ENCODE peak calls at places on chromosomes 1 and 21, in four cellular contexts. L is A549, Q is right lobe of liver, D is nephron progenitor cell. B is an unnamed sample.

GRCh38 chr21:33947451-33948095 is 32.0 kb upstream of the ATP5PO start:
- DNase-seq in L (peak; percentile 91), Q (no peak), D (peak; percentile 32), B (peak; percentile 98)

GRCh38 chr1:227777156-227777555 is 38.3 kb upstream of the PRSS38 start:
- DNase-seq in L (no peak), Q (no peak), D (no peak), B (no peak)

GRCh38 chr1:21534674-21535378 is 25.6 kb downstream of the ALPL start:
- DNase-seq in L (peak; percentile 60), Q (no peak), D (peak; percentile 41), B (peak; percentile 68)

GRCh38 chr1:181119076-181119989 is 30.8 kb downstream of the IER5 start:
- DNase-seq in L (no peak), Q (no peak), D (no peak), B (peak; percentile 47)

GRCh38 chr1:10835423-10836421 is 39.3 kb upstream of the CASZ1 start:
- DNase-seq in L (no peak), Q (no peak), D (peak; percentile 91), B (peak; percentile 13)

GRCh38 chr21:22791986-22792560 is 1793.9 kb downstream of the NCAM2 start:
- DNase-seq in L (peak; percentile 0), Q (no peak), D (peak; percentile 28), B (peak; percentile 45)

GRCh38 chr1:167720965-167721616 is 691 bp upstream of the MPZL1 start:
- DNase-seq in L (peak; percentile 60), Q (peak; percentile 60), D (no peak), B (peak; percentile 70)

GRCh38 chr1:156505679-156506298 is 5.2 kb upstream of the MEF2D start:
- DNase-seq in L (no peak), Q (no peak), D (no peak), B (no peak)

GRCh38 chr1:99590578-99591209 is 55.2 kb upstream of the PALMD start:
- DNase-seq in L (no peak), Q (peak; percentile 40), D (no peak), B (peak; percentile 62)

GRCh38 chr21:15283138-15283537 is 218.3 kb upstream of the NRIP1 start:
- DNase-seq in L (no peak), Q (no peak), D (no peak), B (no peak)

GRCh38 chr1:78565393-78565792 is 54.9 kb upstream of the IFI44L start:
- DNase-seq in L (no peak), Q (no peak), D (no peak), B (no peak)

GRCh38 chr1:197314672-197315071 is 46.6 kb downstream of the CRB1 start:
- DNase-seq in L (no peak), Q (no peak), D (no peak), B (no peak)

GRCh38 chr1:86708923-86709322 is 4.5 kb downstream of the SH3GLB1 start:
- DNase-seq in L (no peak), Q (no peak), D (no peak), B (peak; percentile 43)

GRCh38 chr1:203197625-203198024 is 11.1 kb upstream of the CHI3L1 start:
- DNase-seq in L (no peak), Q (no peak), D (no peak), B (peak; percentile 86)

GRCh38 chr21:42309753-42310213 is 5.4 kb downstream of the TFF3 start:
- DNase-seq in L (peak; percentile 33), Q (peak; percentile 60), D (peak; percentile 90), B (peak; percentile 8)

GRCh38 chr1:6209661-6210605 is 4.0 kb downstream of the RNF207 start:
- DNase-seq in L (no peak), Q (no peak), D (no peak), B (no peak)

GRCh38 chr1:57421366-57421765 is 2.5 kb downstream of the DAB1 start:
- DNase-seq in L (no peak), Q (no peak), D (no peak), B (no peak)

GRCh38 chr1:4425892-4426291 is 228.5 kb upstream of the AJAP1 start:
- DNase-seq in L (peak; percentile 6), Q (no peak), D (peak; percentile 59), B (no peak)

DNA sequence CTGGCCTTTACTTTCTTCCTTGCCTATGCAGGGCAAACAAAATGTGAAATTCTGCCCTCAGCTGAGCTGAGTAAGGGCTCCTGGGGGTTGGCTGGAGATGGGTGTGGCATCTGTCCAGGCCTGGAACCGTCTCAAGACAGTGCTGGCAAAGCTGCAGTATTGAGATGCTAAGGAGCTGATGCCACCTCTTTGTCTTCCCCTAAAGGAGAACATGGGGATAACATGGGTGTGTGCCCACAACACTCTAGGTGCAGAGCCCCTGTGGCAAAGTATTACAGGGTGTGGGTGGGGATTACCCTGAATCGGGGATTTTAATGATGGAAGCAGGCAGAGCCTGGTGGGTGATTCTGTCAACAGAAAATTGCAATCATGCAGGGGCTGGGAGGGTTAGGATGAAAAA is 2.5 kb upstream of the ST3GAL3 start:
- DNase-seq in L (no peak), Q (no peak), D (no peak), B (no peak)
- TF ChIP-seq CTCF in L (no peak), Q (no peak), D (no peak), B (no peak)

DNA sequence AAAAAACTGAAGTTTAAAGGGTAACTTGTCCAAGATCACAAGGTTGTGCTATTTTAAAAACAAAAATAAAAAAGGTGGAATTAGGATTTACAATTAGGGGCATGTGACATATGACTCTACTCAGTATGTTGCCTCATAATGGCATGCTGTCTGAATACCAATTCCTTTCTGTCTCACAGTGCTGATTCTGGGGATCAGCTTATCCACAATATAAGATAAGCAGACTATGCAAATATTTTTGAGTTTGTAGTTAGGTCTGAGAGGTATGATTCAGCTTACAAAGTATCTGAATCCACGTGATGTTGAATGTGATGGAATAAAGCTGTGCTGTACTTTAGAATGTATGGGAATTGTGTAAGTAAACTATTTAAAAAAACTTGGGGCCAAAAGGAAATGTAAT is 216.6 kb downstream of the HHIPL2 start:
- DNase-seq in L (no peak), Q (no peak), D (no peak), B (peak; percentile 88)
- TF ChIP-seq CTCF in L (no peak), Q (no peak), D (no peak), B (no peak)

GRCh38 chr1:172671591-172671990 is 12.7 kb downstream of the FASLG start:
- DNase-seq in L (no peak), Q (no peak), D (no peak), B (peak; percentile 45)

GRCh38 chr1:172668097-172668496 is 9.2 kb downstream of the FASLG start:
- DNase-seq in L (no peak), Q (no peak), D (no peak), B (no peak)

GRCh38 chr1:172670791-172671190 is 11.9 kb downstream of the FASLG start:
- DNase-seq in L (no peak), Q (no peak), D (no peak), B (no peak)

GRCh38 chr1:172670316-172670715 is 11.4 kb downstream of the FASLG start:
- DNase-seq in L (no peak), Q (no peak), D (no peak), B (no peak)

GRCh38 chr1:172669011-172669410 is 10.1 kb downstream of the FASLG start:
- DNase-seq in L (no peak), Q (no peak), D (no peak), B (no peak)
- TF ChIP-seq CTCF in L (no peak), Q (no peak), D (no peak), B (no peak)

GRCh38 chr1:94300731-94301130 is 63.3 kb upstream of the ARHGAP29 start:
- DNase-seq in L (no peak), Q (no peak), D (no peak), B (no peak)
- TF ChIP-seq CTCF in L (no peak), Q (no peak), D (no peak), B (no peak)

GRCh38 chr1:174266476-174266875 is 107.2 kb downstream of the RABGAP1L start:
- DNase-seq in L (no peak), Q (no peak), D (no peak), B (peak; percentile 15)
- TF ChIP-seq CTCF in L (no peak), Q (no peak), D (no peak), B (no peak)

GRCh38 chr1:1019122-1019999 is 559 bp upstream of the AGRN start:
- DNase-seq in L (no peak), Q (peak; percentile 90), D (peak; percentile 86), B (peak; percentile 87)
- TF ChIP-seq CTCF in L (peak; percentile 42), Q (peak; percentile 71), D (peak; percentile 30), B (peak; percentile 40)

DNA sequence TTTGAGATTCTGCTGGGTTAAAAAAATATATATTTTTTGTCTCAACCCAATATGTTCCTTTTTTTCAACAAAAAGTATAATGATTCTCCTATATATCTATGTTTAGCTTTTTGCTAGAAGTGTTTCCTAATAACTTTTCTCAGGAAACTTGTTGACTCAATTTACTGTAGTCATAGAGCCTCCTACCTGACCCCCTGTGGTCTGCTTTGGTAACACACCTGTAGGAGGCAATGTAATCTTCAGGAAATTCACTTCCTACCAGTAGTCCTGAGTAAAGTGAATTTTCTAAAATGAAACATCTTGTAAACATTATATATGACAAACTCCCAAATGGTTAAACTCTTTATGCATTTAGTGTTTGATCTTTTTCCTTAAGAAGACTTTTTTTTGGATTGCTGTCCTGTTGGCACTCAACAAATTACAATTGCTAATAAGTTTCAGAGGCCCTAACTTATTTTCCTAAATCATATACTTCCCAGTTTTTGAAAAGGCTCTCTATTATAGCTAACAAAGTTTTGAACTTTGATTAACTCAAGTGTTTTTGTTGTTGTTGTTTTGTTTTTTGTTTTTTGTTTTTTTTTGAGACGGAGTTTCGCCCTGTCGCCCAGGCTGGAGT is 118.3 kb downstream of the OLFML2B start:
- DNase-seq in L (peak; percentile 29), Q (no peak), D (no peak), B (no peak)
- TF ChIP-seq CTCF in L (peak; percentile 44), Q (peak; percentile 58), D (peak; percentile 43), B (peak; percentile 56)

B was measured in fibroblast of villous mesenchyme.